ENCODE peak calls at places on chromosomes 11 and 22, in eight cellular contexts. Y is left lung; S is PC-3; B is activated T-cell treated with anti-CD3 and anti-CD28 coated beads, Interleukin-2, amount 50 U/mL, for 4 hours; T is left lobe of liver; K is heart left ventricle; P is T-cell; D is gastroesophageal sphincter. Q is an unnamed sample.

GRCh38 chr22:22060200-22061084 is 77.9 kb upstream of the TOP3B start:
- ATAC-seq in D (no peak), P (peak; percentile 35), B (no peak), K (peak; percentile 70), T (peak; percentile 89), Y (peak; percentile 79), S (peak; percentile 76), Q (peak; percentile 82)

GRCh38 chr11:107705027-107705426 is 6.8 kb downstream of the SLN start:
- ATAC-seq in T (no peak), P (no peak), K (peak; percentile 47), Y (peak; percentile 72), S (peak; percentile 93), D (peak; percentile 76), B (no peak), Q (peak; percentile 74)

GRCh38 chr22:24219750-24220149 is 25.1 kb downstream of the GGT5 start:
- ATAC-seq in B (no peak), D (no peak), T (no peak), P (no peak), Y (no peak), K (no peak), S (no peak), Q (no peak)

GRCh38 chr11:80285076-80285790 is 844.4 kb upstream of the TENM4 start:
- ATAC-seq in S (no peak), B (no peak), D (no peak), P (no peak), K (no peak), Y (peak; percentile 22), T (no peak), Q (no peak)

GRCh38 chr11:122668562-122669090 is 13.1 kb downstream of the UBASH3B start:
- ATAC-seq in T (no peak), K (peak; percentile 43), S (peak; percentile 87), D (no peak), Y (peak; percentile 53), P (peak; percentile 76), B (peak; percentile 75), Q (no peak)

GRCh38 chr11:88695701-88696414 is 358.3 kb upstream of the CTSC start:
- ATAC-seq in K (no peak), B (no peak), S (no peak), T (no peak), P (no peak), Y (no peak), D (no peak), Q (no peak)

GRCh38 chr11:114890076-114890475 is 211.7 kb downstream of the NXPE2 start:
- ATAC-seq in S (no peak), Y (no peak), D (no peak), T (no peak), K (peak; percentile 23), B (no peak), P (no peak), Q (no peak)

GRCh38 chr11:119696378-119697157 is 32.4 kb downstream of the NECTIN1 start:
- ATAC-seq in Y (no peak), D (no peak), K (no peak), B (no peak), P (no peak), S (no peak), T (no peak), Q (peak; percentile 62)

GRCh38 chr22:42419328-42419881 is 12.8 kb downstream of the NFAM1 start:
- ATAC-seq in P (no peak), D (no peak), T (peak; percentile 60), Y (peak; percentile 38), B (no peak), S (no peak), K (peak; percentile 51), Q (peak; percentile 44)

GRCh38 chr11:129590030-129590752 is 214.5 kb downstream of the BARX2 start:
- ATAC-seq in Y (no peak), S (no peak), K (no peak), D (no peak), P (no peak), T (no peak), B (no peak), Q (peak; percentile 51)

GRCh38 chr11:73760066-73760679 is 701 bp downstream of the RAB6A start:
- ATAC-seq in B (peak; percentile 0), K (peak; percentile 28), S (peak; percentile 20), Y (peak; percentile 45), T (peak; percentile 27), P (no peak), D (peak; percentile 1), Q (no peak)

GRCh38 chr11:132142102-132142501 is 771.7 kb downstream of the NTM start:
- ATAC-seq in B (no peak), K (no peak), D (no peak), T (no peak), S (peak; percentile 59), P (no peak), Y (no peak), Q (no peak)

GRCh38 chr11:93537767-93538261 is 5.4 kb downstream of the SMCO4 start:
- ATAC-seq in D (peak; percentile 54), Y (peak; percentile 76), K (peak; percentile 39), P (no peak), B (no peak), T (peak; percentile 78), S (no peak), Q (peak; percentile 20)

GRCh38 chr11:116257092-116257491 is 515.7 kb downstream of the BUD13 start:
- ATAC-seq in T (peak; percentile 52), P (no peak), D (no peak), Y (peak; percentile 88), S (no peak), B (no peak), K (no peak), Q (peak; percentile 53)

GRCh38 chr11:39975091-39975490 is 1484.4 kb downstream of the LRRC4C start:
- ATAC-seq in S (no peak), D (no peak), B (no peak), T (no peak), K (no peak), Y (no peak), P (no peak), Q (no peak)

GRCh38 chr11:107043242-107043991 is 25.1 kb upstream of the GUCY1A2 start:
- ATAC-seq in T (no peak), D (no peak), Y (peak; percentile 65), K (no peak), P (no peak), S (peak; percentile 73), B (peak; percentile 55), Q (no peak)

GRCh38 chr11:111001986-111002616 is 243.4 kb upstream of the POU2AF2 start:
- ATAC-seq in B (no peak), Y (peak; percentile 56), T (no peak), K (peak; percentile 92), D (peak; percentile 88), S (no peak), P (no peak), Q (peak; percentile 71)

GRCh38 chr11:111466615-111467014 is 45.6 kb downstream of the BTG4 start:
- ATAC-seq in B (no peak), S (no peak), T (no peak), P (no peak), D (no peak), Y (no peak), K (no peak), Q (no peak)

GRCh38 chr11:17154409-17155159 is 53.2 kb downstream of the PIK3C2A start:
- ATAC-seq in D (no peak), T (no peak), P (no peak), K (peak; percentile 13), S (no peak), Y (no peak), B (no peak), Q (no peak)

GRCh38 chr11:123504401-123504800 is 74.3 kb downstream of the GRAMD1B start:
- ATAC-seq in T (no peak), K (peak; percentile 51), B (no peak), P (no peak), Y (no peak), D (no peak), S (no peak), Q (no peak)

GRCh38 chr11:28535677-28536076 is 427.5 kb downstream of the METTL15 start:
- ATAC-seq in P (no peak), D (no peak), K (no peak), B (no peak), S (no peak), Y (no peak), T (no peak), Q (peak; percentile 71)

GRCh38 chr22:25064894-25065560 is 112.5 kb downstream of the KIAA1671 start:
- ATAC-seq in K (no peak), B (no peak), S (no peak), P (no peak), D (peak; percentile 40), T (no peak), Y (no peak), Q (peak; percentile 11)

GRCh38 chr22:46827072-46827780 is 64.8 kb downstream of the TBC1D22A start:
- ATAC-seq in P (no peak), D (no peak), S (no peak), T (peak; percentile 37), Y (no peak), K (no peak), B (no peak), Q (no peak)

GRCh38 chr11:19320764-19321163 is 80.0 kb upstream of the E2F8 start:
- ATAC-seq in D (peak; percentile 39), P (no peak), S (no peak), K (peak; percentile 79), T (no peak), Y (no peak), B (no peak), Q (no peak)

GRCh38 chr11:10309163-10310093 is 4.6 kb downstream of the ADM start:
- ATAC-seq in Y (peak; percentile 23), T (peak; percentile 18), B (no peak), S (peak; percentile 6), P (no peak), D (peak; percentile 3), K (peak; percentile 29), Q (peak; percentile 2)

GRCh38 chr11:79461144-79461543 is 20.3 kb upstream of the TENM4 start:
- ATAC-seq in B (no peak), D (peak; percentile 65), S (peak; percentile 45), T (peak; percentile 98), Y (peak; percentile 92), K (peak; percentile 80), P (no peak), Q (peak; percentile 76)

GRCh38 chr22:49446145-49446758 is 381.4 kb downstream of the BRD1 start:
- ATAC-seq in Y (no peak), D (no peak), B (no peak), K (no peak), P (no peak), S (no peak), T (no peak), Q (no peak)

GRCh38 chr11:67372232-67372992 is 986 bp downstream of the CLCF1 start:
- ATAC-seq in P (peak; percentile 6), K (peak; percentile 2), D (peak; percentile 6), B (no peak), Y (peak; percentile 6), T (peak; percentile 43), S (peak; percentile 1), Q (no peak)

GRCh38 chr22:43262990-43263644 is 76.2 kb upstream of the TTLL12 start:
- ATAC-seq in B (peak; percentile 20), K (peak; percentile 44), T (peak; percentile 83), Y (peak; percentile 22), P (peak; percentile 76), D (no peak), S (no peak), Q (no peak)

GRCh38 chr22:23882370-23882769 is 11.8 kb upstream of the MIF start:
- ATAC-seq in S (no peak), T (no peak), P (no peak), Y (no peak), B (no peak), K (peak; percentile 14), D (no peak), Q (no peak)

GRCh38 chr11:34234086-34234740 is 123.6 kb downstream of the ABTB2 start:
- ATAC-seq in K (peak; percentile 45), Y (peak; percentile 95), T (peak; percentile 61), S (peak; percentile 100), D (no peak), P (peak; percentile 98), B (peak; percentile 93), Q (peak; percentile 78)

GRCh38 chr11:57668467-57668890 is 565 bp downstream of the ZDHHC5 start:
- ATAC-seq in B (peak; percentile 1), S (peak; percentile 1), T (peak; percentile 3), K (no peak), D (no peak), P (peak; percentile 4), Y (peak; percentile 0), Q (peak; percentile 1)

GRCh38 chr22:37887610-37888378 is 18.3 kb upstream of the MICALL1 start:
- ATAC-seq in B (no peak), S (peak; percentile 88), K (peak; percentile 70), P (no peak), Y (peak; percentile 82), D (peak; percentile 93), T (peak; percentile 72), Q (peak; percentile 96)

GRCh38 chr11:73365352-73366264 is 10.6 kb upstream of the RELT start:
- ATAC-seq in Y (no peak), P (peak; percentile 30), B (no peak), K (no peak), S (no peak), T (no peak), D (no peak), Q (no peak)

Q was measured in esophagus mucosa.